ENCODE peak calls at places on chromosomes 16 and 17, in five cellular contexts. Q, Z, B, U and S are unnamed samples.

GRCh38 chr17:10803830-10804498 is at the start of gene TMEM238L:
- DNase-seq in Q (no peak), Z (no peak), B (no peak), U (peak; percentile 91), S (no peak)

GRCh38 chr16:85593503-85594195 is 19.5 kb upstream of the GSE1 start:
- DNase-seq in Q (no peak), Z (peak; percentile 52), B (no peak), U (no peak), S (no peak)

GRCh38 chr16:73743665-73744496 is 552.7 kb upstream of the PSMD7 start:
- DNase-seq in Q (no peak), Z (peak; percentile 65), B (no peak), U (no peak), S (no peak)

GRCh38 chr17:3639981-3640596 is 3.5 kb downstream of the CTNS start:
- DNase-seq in Q (no peak), Z (no peak), B (no peak), U (peak; percentile 43), S (no peak)

GRCh38 chr16:79943738-79944137 is 343.2 kb upstream of the MAF start:
- DNase-seq in Q (no peak), Z (no peak), B (no peak), U (no peak), S (no peak)

GRCh38 chr16:79600636-79601091 is at the start of gene MAF:
- DNase-seq in Q (peak; percentile 93), Z (peak; percentile 91), B (peak; percentile 95), U (peak; percentile 95), S (peak; percentile 90)

GRCh38 chr17:39563476-39563875 is 44.2 kb downstream of the NEUROD2 start:
- DNase-seq in Q (no peak), Z (peak; percentile 80), B (no peak), U (no peak), S (no peak)

GRCh38 chr17:5821057-5821456 is 236.7 kb upstream of the NLRP1 start:
- DNase-seq in Q (no peak), Z (no peak), B (no peak), U (no peak), S (no peak)

GRCh38 chr17:1882836-1883235 is 53.0 kb downstream of the RPA1 start:
- DNase-seq in Q (no peak), Z (peak; percentile 82), B (no peak), U (no peak), S (no peak)

GRCh38 chr17:71842991-71843390 is 277.8 kb upstream of the SOX9 start:
- DNase-seq in Q (no peak), Z (no peak), B (no peak), U (no peak), S (no peak)

GRCh38 chr16:85641776-85642176 is 28.7 kb downstream of the GSE1 start:
- DNase-seq in Q (no peak), Z (no peak), B (no peak), U (peak; percentile 81), S (no peak)

GRCh38 chr17:74919440-74920305 is 3.4 kb downstream of the USH1G start:
- DNase-seq in Q (no peak), Z (peak; percentile 93), B (no peak), U (peak; percentile 33), S (no peak)

GRCh38 chr17:19387921-19388521 is 1.0 kb upstream of the MFAP4 start:
- DNase-seq in Q (peak; percentile 76), Z (no peak), B (no peak), U (no peak), S (no peak)

GRCh38 chr17:20952183-20952582 is 90.6 kb downstream of the USP22 start:
- DNase-seq in Q (no peak), Z (no peak), B (no peak), U (no peak), S (no peak)

GRCh38 chr16:89693931-89694783 is 7.3 kb downstream of the SPATA2L start:
- DNase-seq in Q (peak; percentile 73), Z (no peak), B (no peak), U (no peak), S (no peak)

GRCh38 chr16:53052519-53053501 is at the start of gene CHD9NB:
- DNase-seq in Q (no peak), Z (peak; percentile 45), B (no peak), U (no peak), S (no peak)

GRCh38 chr17:14432058-14432457 is 131.2 kb downstream of the HS3ST3B1 start:
- DNase-seq in Q (no peak), Z (no peak), B (no peak), U (no peak), S (no peak)

GRCh38 chr17:61946359-61946758 is 18.6 kb upstream of the INTS2 start:
- DNase-seq in Q (no peak), Z (no peak), B (no peak), U (no peak), S (no peak)
- TF ChIP-seq CTCF in Q (no peak), Z (no peak), B (no peak), U (no peak), S (no peak)

GRCh38 chr16:55642611-55643010 is 13.2 kb upstream of the SLC6A2 start:
- DNase-seq in Q (no peak), Z (no peak), B (no peak), U (no peak), S (no peak)
- TF ChIP-seq CTCF in Q (no peak), Z (no peak), B (no peak), U (no peak), S (no peak)

DNA sequence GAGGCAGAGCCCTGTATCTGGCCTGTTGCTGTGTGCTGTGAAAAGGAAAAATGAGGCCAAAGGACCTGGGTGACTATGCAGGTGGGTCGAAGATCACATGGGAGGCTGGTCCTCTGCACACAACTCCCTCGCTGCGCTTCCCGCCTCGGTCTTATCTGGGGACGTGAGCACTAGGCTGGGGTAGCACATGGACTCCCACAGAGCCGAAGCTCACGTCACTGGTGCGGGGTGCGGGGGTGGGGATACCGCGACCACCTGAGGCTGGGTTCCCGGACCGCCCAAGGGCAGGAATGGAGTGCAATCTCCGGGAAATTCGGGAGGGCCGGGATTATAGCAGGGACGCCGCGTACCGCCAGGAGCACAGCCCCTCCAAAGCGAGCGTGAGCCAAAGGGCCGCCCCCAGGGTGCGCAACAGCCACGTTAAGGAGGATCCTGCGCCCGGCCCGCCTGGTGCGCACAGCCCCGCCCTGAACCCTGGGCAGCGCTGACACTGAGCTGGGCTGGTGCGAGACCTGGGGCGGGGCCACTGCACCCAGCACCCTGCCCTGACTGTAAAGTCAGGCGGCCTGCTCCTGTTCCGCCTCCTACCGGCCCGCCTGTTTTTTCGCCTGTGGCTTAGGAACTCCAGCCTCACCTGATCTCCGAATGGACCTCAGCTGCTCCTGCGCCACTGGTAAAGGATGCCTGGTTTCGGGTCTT is 4.8 kb downstream of the MT1A start:
- DNase-seq in Q (peak; percentile 90), Z (peak; percentile 89), B (peak; percentile 36), U (peak; percentile 89), S (peak; percentile 68)
- TF ChIP-seq CTCF in Q (peak; percentile 59), Z (peak; percentile 75), B (peak; percentile 27), U (no peak), S (no peak)

DNA sequence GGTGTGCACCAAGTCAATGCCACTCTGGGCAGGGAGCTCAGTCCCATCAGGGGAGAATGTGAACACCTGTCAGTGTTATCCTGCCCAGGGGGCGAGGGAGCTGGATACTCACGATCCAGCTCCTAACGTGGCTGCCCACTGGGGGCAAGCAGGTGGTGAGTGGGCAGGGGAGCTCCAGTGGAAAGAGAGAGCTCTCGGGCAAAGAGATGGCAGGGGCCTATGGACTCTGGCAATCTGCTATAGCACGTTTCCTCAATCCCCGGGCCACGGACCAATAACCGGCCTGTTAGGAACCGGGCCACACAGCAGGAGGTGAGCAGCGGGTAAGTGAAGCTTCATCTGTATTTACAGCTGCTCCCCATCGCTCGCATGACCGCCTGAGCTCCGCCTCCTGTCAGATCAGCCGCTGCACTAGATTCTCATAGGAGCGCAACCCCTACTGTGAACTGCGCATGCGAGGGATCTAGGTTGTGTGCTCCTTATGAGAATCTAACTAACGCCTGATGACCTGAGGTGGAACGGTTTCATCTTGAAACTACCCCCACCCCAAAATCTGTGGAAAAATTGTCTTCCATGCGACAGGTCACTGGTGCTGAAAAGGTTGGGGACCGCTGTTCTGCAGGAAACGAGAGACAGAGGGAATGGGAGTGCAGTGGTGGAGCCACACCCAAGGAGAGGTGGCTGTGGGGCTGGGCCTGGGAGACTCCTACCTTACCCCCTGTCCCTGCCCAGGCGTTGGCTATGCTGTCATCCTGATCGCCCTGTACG is 15.6 kb downstream of the SLC6A2 start:
- DNase-seq in Q (no peak), Z (no peak), B (no peak), U (no peak), S (no peak)
- TF ChIP-seq CTCF in Q (no peak), Z (no peak), B (no peak), U (no peak), S (no peak)

GRCh38 chr16:69712914-69713581 is 13.3 kb downstream of the NQO1 start:
- DNase-seq in Q (no peak), Z (no peak), B (no peak), U (no peak), S (no peak)
- TF ChIP-seq CTCF in Q (no peak), Z (peak; percentile 20), B (no peak), U (no peak), S (no peak)

GRCh38 chr17:76710863-76711611 is at the start of gene MXRA7:
- DNase-seq in Q (peak; percentile 90), Z (peak; percentile 94), B (peak; percentile 82), U (peak; percentile 68), S (peak; percentile 51)

GRCh38 chr17:76704799-76705198 is 6.0 kb downstream of the MXRA7 start:
- DNase-seq in Q (no peak), Z (peak; percentile 37), B (no peak), U (no peak), S (no peak)

GRCh38 chr17:76706817-76707216 is 3.9 kb downstream of the MXRA7 start:
- DNase-seq in Q (no peak), Z (no peak), B (no peak), U (no peak), S (no peak)

GRCh38 chr17:76709077-76709950 is 1.5 kb downstream of the MXRA7 start:
- DNase-seq in Q (peak; percentile 96), Z (peak; percentile 92), B (peak; percentile 95), U (peak; percentile 50), S (peak; percentile 48)

DNA sequence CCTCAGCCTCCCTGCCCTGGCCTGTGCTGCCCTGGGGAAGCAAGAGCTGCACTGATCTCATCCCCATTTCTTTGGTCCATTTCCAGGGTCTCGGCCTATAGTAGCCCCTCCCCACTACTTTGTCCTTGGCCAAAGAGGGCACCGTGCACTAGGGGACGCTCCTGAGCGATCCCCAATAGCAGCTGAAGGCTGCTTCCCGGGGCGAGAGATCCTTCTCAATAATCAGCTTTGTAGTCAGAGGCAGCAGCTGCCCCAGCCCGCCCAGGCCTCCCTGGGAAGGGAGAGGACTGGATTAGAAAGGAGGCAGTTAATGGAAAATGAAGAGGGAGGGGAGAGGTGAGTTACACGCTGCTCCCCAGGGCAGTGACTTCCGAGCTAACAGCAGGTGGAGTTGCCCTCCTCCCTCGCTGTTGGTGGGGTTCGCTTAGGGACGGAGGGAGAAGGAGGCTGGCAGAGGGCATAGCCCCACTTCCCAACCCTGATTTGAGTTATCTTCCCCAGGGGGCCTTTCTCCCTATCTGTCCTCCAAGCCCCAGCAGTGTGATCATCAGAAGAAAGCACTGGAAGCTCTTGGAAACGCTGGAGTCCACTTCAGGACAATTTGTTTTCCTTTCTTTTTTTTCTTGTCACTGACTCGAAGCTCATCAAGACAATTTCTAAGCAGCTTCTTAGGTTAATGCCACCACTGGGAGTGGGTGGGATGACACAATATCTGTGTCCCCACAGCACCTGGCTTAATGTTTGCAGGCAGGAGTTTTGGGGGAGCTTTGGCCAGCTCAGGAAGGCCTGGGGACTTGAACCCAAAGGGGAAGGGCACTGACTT is 2.6 kb downstream of the MXRA7 start:
- DNase-seq in Q (no peak), Z (peak; percentile 97), B (no peak), U (no peak), S (no peak)
- TF ChIP-seq CTCF in Q (no peak), Z (peak; percentile 91), B (no peak), U (no peak), S (no peak)